ENCODE peak calls at places on chromosomes 3 and 15, in ten cellular contexts. E is ascending aorta; D is NCI-H774; O is thoracic aorta; Q is foreskin keratinocyte; N is astrocyte of the spinal cord; C is left lobe of liver; A is CD8-positive, alpha-beta memory T cell; P is cardiac fibroblast; T is choroid plexus epithelial cell. Z is an unnamed sample.
A peak's percentile ranks its signal among the peaks of the same experiment; 100 is the strongest.

GRCh38 chr3:16837602-16838001 is 47.2 kb upstream of the PLCL2 start:
- DNase-seq in E (no peak), D (no peak), O (no peak), Q (no peak), N (no peak), C (peak; percentile 56), A (no peak), P (no peak), T (no peak), Z (no peak)

GRCh38 chr15:48250640-48251076 is 44.6 kb downstream of the SLC12A1 start:
- DNase-seq in E (peak; percentile 66), D (peak; percentile 44), O (no peak), Q (peak; percentile 69), N (peak; percentile 82), C (no peak), A (no peak), P (peak; percentile 89), T (peak; percentile 94), Z (no peak)

GRCh38 chr15:80455668-80456442 is 51.7 kb downstream of the ARNT2 start:
- DNase-seq in E (peak; percentile 73), D (peak; percentile 45), O (no peak), Q (peak; percentile 89), N (peak; percentile 90), C (peak; percentile 54), A (peak; percentile 24), P (peak; percentile 92), T (peak; percentile 98), Z (peak; percentile 33)

GRCh38 chr3:10437995-10438901 is 67.1 kb downstream of the ATP2B2 start:
- DNase-seq in E (no peak), D (no peak), O (no peak), Q (peak; percentile 22), N (peak; percentile 83), C (no peak), A (no peak), P (peak; percentile 38), T (peak; percentile 88), Z (no peak)

GRCh38 chr3:71723452-71724170 is 1.6 kb downstream of the EIF4E3 start:
- DNase-seq in E (no peak), D (no peak), O (no peak), Q (no peak), N (no peak), C (no peak), A (peak; percentile 40), P (no peak), T (no peak), Z (peak; percentile 27)

GRCh38 chr3:128482857-128483656 is 9.9 kb downstream of the GATA2 start:
- DNase-seq in E (no peak), D (no peak), O (no peak), Q (no peak), N (peak; percentile 40), C (no peak), A (no peak), P (peak; percentile 70), T (peak; percentile 67), Z (no peak)

GRCh38 chr15:27495963-27496459 is 525.0 kb downstream of the GABRG3 start:
- DNase-seq in E (no peak), D (no peak), O (no peak), Q (no peak), N (no peak), C (no peak), A (no peak), P (no peak), T (no peak), Z (no peak)

GRCh38 chr3:43207628-43208085 is 78.7 kb upstream of the SNRK start:
- DNase-seq in E (no peak), D (no peak), O (no peak), Q (peak; percentile 61), N (no peak), C (no peak), A (no peak), P (no peak), T (no peak), Z (no peak)

GRCh38 chr15:52124270-52124878 is 11.8 kb upstream of the BCL2L10 start:
- DNase-seq in E (no peak), D (no peak), O (no peak), Q (peak; percentile 82), N (peak; percentile 41), C (no peak), A (no peak), P (peak; percentile 77), T (peak; percentile 57), Z (no peak)

GRCh38 chr3:15974647-15975046 is 176.9 kb upstream of the ANKRD28 start:
- DNase-seq in E (no peak), D (no peak), O (no peak), Q (no peak), N (no peak), C (no peak), A (no peak), P (no peak), T (no peak), Z (no peak)

GRCh38 chr3:30469125-30469524 is 137.3 kb upstream of the TGFBR2 start:
- DNase-seq in E (no peak), D (no peak), O (no peak), Q (no peak), N (no peak), C (no peak), A (no peak), P (no peak), T (no peak), Z (no peak)

GRCh38 chr15:73168487-73168886 is 116.2 kb downstream of the NEO1 start:
- DNase-seq in E (no peak), D (no peak), O (no peak), Q (no peak), N (no peak), C (no peak), A (no peak), P (no peak), T (no peak), Z (no peak)

GRCh38 chr3:194574639-194575483 is 58.4 kb downstream of the TMEM44 start:
- DNase-seq in E (no peak), D (no peak), O (no peak), Q (peak; percentile 79), N (no peak), C (no peak), A (no peak), P (peak; percentile 83), T (peak; percentile 69), Z (no peak)

GRCh38 chr15:55230051-55230670 is 33.4 kb upstream of the RSL24D1 start:
- DNase-seq in E (no peak), D (no peak), O (no peak), Q (no peak), N (peak; percentile 29), C (no peak), A (no peak), P (peak; percentile 52), T (peak; percentile 41), Z (no peak)

GRCh38 chr15:58758141-58758540 is 8.6 kb upstream of the ADAM10 start:
- DNase-seq in E (no peak), D (no peak), O (no peak), Q (no peak), N (no peak), C (no peak), A (no peak), P (peak; percentile 60), T (peak; percentile 61), Z (no peak)

GRCh38 chr3:169348981-169349942 is 314.2 kb downstream of the MECOM start:
- DNase-seq in E (no peak), D (no peak), O (no peak), Q (peak; percentile 94), N (peak; percentile 36), C (no peak), A (no peak), P (peak; percentile 56), T (peak; percentile 43), Z (no peak)

GRCh38 chr3:132290833-132291232 is 26.4 kb upstream of the ACP3 start:
- DNase-seq in E (no peak), D (no peak), O (no peak), Q (peak; percentile 49), N (no peak), C (no peak), A (no peak), P (peak; percentile 78), T (peak; percentile 84), Z (no peak)

GRCh38 chr3:197949191-197949766 is 711 bp upstream of the RPL35A start:
- DNase-seq in E (no peak), D (no peak), O (no peak), Q (no peak), N (no peak), C (no peak), A (no peak), P (no peak), T (no peak), Z (no peak)

GRCh38 chr3:185152433-185153169 is at the start of gene C3orf70:
- DNase-seq in E (peak; percentile 80), D (peak; percentile 83), O (no peak), Q (peak; percentile 6), N (peak; percentile 54), C (peak; percentile 55), A (no peak), P (peak; percentile 40), T (peak; percentile 47), Z (no peak)

GRCh38 chr3:106399773-106400172 is 531.0 kb upstream of the CBLB start:
- DNase-seq in E (no peak), D (no peak), O (no peak), Q (no peak), N (no peak), C (no peak), A (no peak), P (no peak), T (no peak), Z (no peak)

GRCh38 chr3:147305533-147306241 is 100.7 kb downstream of the ZIC4 start:
- DNase-seq in E (no peak), D (no peak), O (no peak), Q (no peak), N (peak; percentile 75), C (no peak), A (no peak), P (peak; percentile 23), T (peak; percentile 65), Z (no peak)

GRCh38 chr15:100930306-100930848 is 11.2 kb downstream of the LRRK1 start:
- DNase-seq in E (no peak), D (no peak), O (no peak), Q (no peak), N (no peak), C (no peak), A (no peak), P (no peak), T (no peak), Z (no peak)

GRCh38 chr3:16548721-16549120 is 35.2 kb upstream of the RFTN1 start:
- DNase-seq in E (no peak), D (no peak), O (no peak), Q (peak; percentile 92), N (peak; percentile 84), C (no peak), A (no peak), P (peak; percentile 81), T (peak; percentile 62), Z (no peak)